ENCODE peak calls at places on chromosomes 4 and X, in ten cellular contexts. A, T, D, E, G, L, W, P, R and J are unnamed samples.

GRCh38 chr4:115159141-115159540 is 45.7 kb upstream of the NDST4 start:
- DNase-seq in G (no peak), T (peak; percentile 59), R (no peak), L (no peak), E (peak; percentile 55), P (no peak), W (no peak), D (no peak), A (no peak), J (no peak)

GRCh38 chr4:184937030-184937710 is 81.1 kb upstream of the HELT start:
- DNase-seq in W (no peak), T (no peak), P (no peak), A (no peak), D (no peak), R (no peak), L (no peak), E (no peak), G (no peak), J (no peak)

GRCh38 chr4:169603312-169603711 is 9.1 kb downstream of the NEK1 start:
- DNase-seq in E (no peak), P (no peak), W (no peak), A (no peak), R (no peak), L (no peak), T (no peak), D (no peak), G (no peak), J (no peak)

GRCh38 chrX:459611-460010 is 72.9 kb upstream of the PPP2R3B start:
- DNase-seq in P (no peak), E (no peak), L (no peak), A (no peak), T (no peak), G (no peak), W (no peak), R (no peak), D (no peak), J (no peak)

GRCh38 chrX:50430917-50431316 is 39.7 kb downstream of the DGKK start:
- DNase-seq in R (peak; percentile 0), T (no peak), W (no peak), G (peak; percentile 1), P (no peak), A (no peak), L (no peak), E (no peak), D (no peak), J (no peak)

GRCh38 chrX:120236676-120237460 is 13.7 kb upstream of the ZBTB33 start:
- DNase-seq in R (no peak), G (no peak), E (no peak), A (no peak), P (no peak), W (no peak), L (no peak), D (no peak), T (no peak), J (no peak)

GRCh38 chrX:45264865-45265264 is 64.2 kb upstream of the DIPK2B start:
- DNase-seq in L (no peak), E (no peak), W (no peak), R (no peak), P (no peak), G (no peak), T (peak; percentile 0), D (no peak), A (no peak), J (no peak)

GRCh38 chrX:101485212-101486064 is at the start of gene ARMCX4:
- DNase-seq in W (no peak), E (no peak), T (peak; percentile 63), P (peak; percentile 74), L (peak; percentile 55), D (peak; percentile 60), R (peak; percentile 34), A (peak; percentile 21), G (no peak), J (no peak)

GRCh38 chrX:13721371-13721770 is 13.0 kb downstream of the TRAPPC2 start:
- DNase-seq in T (no peak), W (no peak), E (no peak), A (peak; percentile 24), D (no peak), L (no peak), G (no peak), P (no peak), R (no peak), J (no peak)